ENCODE peak calls at places on chromosomes 2 and 18, in four cellular contexts. One of them, this sample, is unnamed.

GRCh38 chr2:60355849-60356261 is 197.6 kb downstream of the BCL11A start:
- DNase-seq in HepG2: no peak
- DNase-seq in K562: no peak
- DNase-seq in GM12878: no peak
- DNase-seq in this sample: no peak

GRCh38 chr2:40049782-40050181 is 270.7 kb upstream of the THUMPD2 start:
- DNase-seq in GM12878: no peak
- DNase-seq in K562: no peak
- DNase-seq in HepG2: no peak
- DNase-seq in this sample: no peak

GRCh38 chr2:207663870-207664545 is 38.8 kb upstream of the METTL21A start:
- DNase-seq in HepG2: no peak
- DNase-seq in K562: no peak
- DNase-seq in GM12878: no peak
- DNase-seq in this sample: no peak

GRCh38 chr2:241120440-241120839 is 18.4 kb upstream of the MTERF4 start:
- DNase-seq in GM12878: no peak
- DNase-seq in K562: no peak
- DNase-seq in HepG2: no peak
- DNase-seq in this sample: no peak

GRCh38 chr2:74227646-74228045 is 29.2 kb downstream of the MTHFD2 start:
- DNase-seq in GM12878: no peak
- DNase-seq in K562: peak
- DNase-seq in HepG2: peak
- DNase-seq in this sample: no peak

GRCh38 chr2:179096090-179096489 is 46.2 kb upstream of the CCDC141 start:
- DNase-seq in HepG2: no peak
- DNase-seq in K562: no peak
- DNase-seq in GM12878: peak
- DNase-seq in this sample: no peak

GRCh38 chr2:50727940-50728339 is 304.0 kb downstream of the NRXN1 start:
- DNase-seq in K562: no peak
- DNase-seq in GM12878: no peak
- DNase-seq in HepG2: no peak
- DNase-seq in this sample: no peak

GRCh38 chr2:236871500-236872001 is 214.1 kb upstream of the COPS8 start:
- DNase-seq in GM12878: no peak
- DNase-seq in HepG2: peak
- DNase-seq in K562: no peak
- DNase-seq in this sample: no peak

GRCh38 chr2:203800783-203801182 is 66.8 kb upstream of the CTLA4 start:
- DNase-seq in GM12878: no peak
- DNase-seq in HepG2: no peak
- DNase-seq in K562: no peak
- DNase-seq in this sample: no peak

GRCh38 chr2:1653956-1654695 is 90.2 kb downstream of the PXDN start:
- DNase-seq in GM12878: no peak
- DNase-seq in K562: no peak
- DNase-seq in HepG2: no peak
- DNase-seq in this sample: no peak

GRCh38 chr18:23883277-23883790 is 131.2 kb upstream of the TTC39C start:
- DNase-seq in K562: no peak
- DNase-seq in GM12878: no peak
- DNase-seq in HepG2: peak
- DNase-seq in this sample: no peak

GRCh38 chr2:203803046-203803429 is 64.5 kb upstream of the CTLA4 start:
- DNase-seq in K562: no peak
- DNase-seq in HepG2: no peak
- DNase-seq in GM12878: no peak
- DNase-seq in this sample: no peak

GRCh38 chr2:236981710-236982485 is 103.8 kb upstream of the COPS8 start:
- DNase-seq in HepG2: no peak
- DNase-seq in GM12878: no peak
- DNase-seq in K562: no peak
- DNase-seq in this sample: no peak

DNA sequence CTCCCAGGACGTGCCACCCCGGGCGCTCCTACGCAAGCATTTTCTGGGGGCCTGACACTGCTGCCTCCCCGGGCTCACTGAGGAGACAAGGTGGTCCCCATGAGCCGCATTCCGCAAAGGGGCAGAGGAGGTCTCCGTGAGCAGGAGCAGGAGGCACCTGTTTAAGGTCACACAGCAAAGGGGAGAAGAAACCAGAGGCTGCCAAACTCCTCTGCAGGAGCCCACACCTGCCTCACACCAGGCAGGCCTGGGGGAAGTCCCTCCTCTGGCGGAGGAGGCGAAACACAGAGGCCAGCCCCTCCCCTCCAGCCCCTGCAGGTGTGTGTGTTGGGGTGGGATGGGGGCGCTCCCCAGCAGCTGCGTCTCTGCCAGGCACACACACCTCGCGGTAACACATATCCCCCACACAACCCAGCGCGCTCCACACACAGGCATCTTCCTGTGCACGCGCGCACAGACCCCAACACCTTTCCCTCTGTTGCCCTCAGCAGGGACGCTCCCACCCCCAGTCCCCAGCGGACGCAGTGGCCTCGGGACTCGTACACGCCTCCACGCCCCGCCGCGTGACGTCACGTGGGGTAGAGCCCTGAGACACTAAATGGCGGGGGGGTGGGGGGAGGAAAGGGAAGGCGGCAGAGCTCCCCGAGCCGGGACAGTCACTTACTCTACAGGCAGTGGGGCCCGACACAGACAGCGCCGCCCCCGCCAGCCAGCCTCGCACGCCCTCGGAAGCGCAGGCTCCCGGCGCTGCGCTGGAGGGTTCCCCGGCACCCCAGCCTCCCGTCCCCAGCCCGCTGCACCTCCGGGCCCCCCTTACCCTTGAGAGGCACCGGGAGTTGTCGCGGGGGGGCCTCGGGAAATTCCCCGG is 537 bp upstream of the WNT10A start:
- DNase-seq in GM12878: peak
- DNase-seq in HepG2: no peak
- DNase-seq in K562: no peak
- DNase-seq in this sample: no peak
- TF ChIP-seq EZH2 in GM12878: no peak
- TF ChIP-seq EZH2 in HepG2: no peak
- TF ChIP-seq EZH2 in K562: no peak
- TF ChIP-seq EZH2 in this sample: no peak

DNA sequence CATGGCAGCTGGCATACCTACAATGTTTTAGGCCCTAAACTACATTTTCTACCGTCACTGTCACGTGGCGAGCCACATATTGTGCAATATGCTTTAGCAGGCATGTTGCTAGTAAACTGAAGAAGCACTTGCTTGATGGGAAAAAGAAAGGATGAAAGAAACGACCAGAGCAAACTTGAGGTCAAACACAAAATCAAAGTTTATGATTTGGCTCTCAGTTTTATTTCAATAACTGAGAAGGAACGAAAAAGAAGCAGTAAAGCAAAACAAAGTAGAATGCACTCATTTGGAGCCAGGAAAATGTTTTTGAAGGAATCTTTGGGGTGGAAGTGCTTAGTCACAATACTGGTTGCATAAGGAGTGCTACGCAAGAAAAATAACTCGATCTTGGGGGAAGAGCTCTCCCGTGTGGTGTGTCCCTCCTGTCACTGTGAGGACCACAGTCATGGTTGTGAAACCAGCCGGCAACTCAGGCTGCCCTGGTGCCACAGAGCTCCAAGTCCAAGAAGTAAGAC is 349.8 kb downstream of the RBM43 start:
- DNase-seq in K562: no peak
- DNase-seq in HepG2: peak
- DNase-seq in GM12878: no peak
- DNase-seq in this sample: no peak
- TF ChIP-seq ZBTB33 in K562: no peak
- TF ChIP-seq ZBTB33 in HepG2: no peak
- TF ChIP-seq ZBTB33 in GM12878: no peak
- TF ChIP-seq ZBTB33 in this sample: no peak

GRCh38 chr18:35728676-35729075 is 147.1 kb downstream of the GALNT1 start:
- DNase-seq in GM12878: no peak
- DNase-seq in K562: no peak
- DNase-seq in HepG2: no peak
- DNase-seq in this sample: no peak
- TF ChIP-seq EZH2 in GM12878: no peak
- TF ChIP-seq EZH2 in K562: no peak
- TF ChIP-seq EZH2 in HepG2: no peak
- TF ChIP-seq EZH2 in this sample: no peak

GRCh38 chr2:86622409-86622877 is 1.2 kb downstream of the RNF103 start:
- DNase-seq in GM12878: no peak
- DNase-seq in K562: peak
- DNase-seq in HepG2: no peak
- DNase-seq in this sample: no peak

GRCh38 chr2:86621290-86621943 is 2.2 kb downstream of the RNF103 start:
- DNase-seq in HepG2: no peak
- DNase-seq in GM12878: no peak
- DNase-seq in K562: peak
- DNase-seq in this sample: no peak

GRCh38 chr2:86623549-86624547 is at the start of gene RNF103:
- DNase-seq in HepG2: peak
- DNase-seq in GM12878: peak
- DNase-seq in K562: peak
- DNase-seq in this sample: peak

GRCh38 chr2:86625096-86625495 is 1.4 kb upstream of the RNF103 start:
- DNase-seq in GM12878: no peak
- DNase-seq in HepG2: no peak
- DNase-seq in K562: no peak
- DNase-seq in this sample: no peak

GRCh38 chr2:86622878-86623548 is 652 bp downstream of the RNF103 start:
- DNase-seq in GM12878: no peak
- DNase-seq in K562: peak
- DNase-seq in HepG2: no peak
- DNase-seq in this sample: no peak
- TF ChIP-seq ZBTB33 in GM12878: no peak
- TF ChIP-seq ZBTB33 in K562: no peak
- TF ChIP-seq ZBTB33 in HepG2: no peak
- TF ChIP-seq ZBTB33 in this sample: no peak

DNA sequence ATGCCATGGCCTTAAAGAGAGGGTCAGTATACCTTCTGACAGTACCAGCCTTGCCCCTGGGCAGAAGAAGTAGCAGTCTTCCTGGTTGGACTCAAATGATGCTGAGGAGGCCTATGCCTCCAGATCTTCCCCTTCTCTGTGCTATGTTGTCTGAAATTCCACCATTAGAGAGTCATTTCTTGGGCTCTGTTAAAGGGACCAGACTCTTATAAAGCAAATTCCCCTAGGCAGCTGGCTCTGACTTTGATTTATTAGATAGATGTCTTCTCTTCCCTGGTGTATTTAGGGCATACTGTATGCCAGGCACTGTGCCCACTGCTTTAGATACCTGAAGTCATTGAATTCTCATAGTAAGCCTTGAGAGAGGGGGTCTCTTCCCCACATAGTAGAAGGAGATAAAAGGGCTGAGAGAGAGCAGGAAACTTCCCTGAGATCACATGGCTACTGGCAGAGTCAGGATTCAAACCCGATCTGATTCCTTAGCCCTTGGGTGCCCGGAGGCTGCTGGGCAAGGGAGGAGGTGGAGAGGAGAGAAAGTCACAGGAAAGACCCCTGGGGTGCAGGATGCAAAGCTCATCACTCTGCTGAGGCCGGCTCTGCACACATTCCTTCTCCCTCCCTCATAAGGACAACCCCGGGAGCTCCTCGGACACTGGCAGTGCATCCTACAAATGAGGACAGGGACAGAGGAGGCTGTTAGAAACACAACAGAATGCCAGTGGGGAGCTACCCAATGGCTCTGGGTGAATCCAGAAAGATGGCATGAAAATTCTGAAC is 23.0 kb downstream of the COPS9 start:
- DNase-seq in HepG2: no peak
- DNase-seq in K562: no peak
- DNase-seq in GM12878: no peak
- DNase-seq in this sample: no peak
- TF ChIP-seq EZH2 in HepG2: no peak
- TF ChIP-seq EZH2 in K562: no peak
- TF ChIP-seq EZH2 in GM12878: no peak
- TF ChIP-seq EZH2 in this sample: no peak

GRCh38 chr2:99420751-99421299 is 69.0 kb downstream of the REV1 start:
- DNase-seq in K562: no peak
- DNase-seq in HepG2: no peak
- DNase-seq in GM12878: no peak
- DNase-seq in this sample: no peak
- TF ChIP-seq ZBTB33 in K562: no peak
- TF ChIP-seq ZBTB33 in HepG2: no peak
- TF ChIP-seq ZBTB33 in GM12878: no peak
- TF ChIP-seq ZBTB33 in this sample: no peak